ENCODE peak calls at places on chromosomes 16 and 17, in seven cellular contexts. E, L, C, M, T, S and N are unnamed samples.

GRCh38 chr17:6105608-6106007 is 35.4 kb downstream of the WSCD1 start:
- DNase-seq in M (no peak), S (no peak), L (no peak), C (no peak), E (no peak), T (no peak), N (no peak)

GRCh38 chr17:31739300-31739699 is 119.7 kb downstream of the COPRS start:
- DNase-seq in M (no peak), E (peak; percentile 85), S (no peak), C (no peak), L (no peak), T (peak; percentile 59), N (no peak)

GRCh38 chr17:75504347-75505151 is 10.8 kb downstream of the CASKIN2 start:
- DNase-seq in T (no peak), M (peak; percentile 86), C (no peak), S (no peak), E (peak; percentile 38), L (peak; percentile 64), N (no peak)

GRCh38 chr17:50785942-50786570 is 18.7 kb upstream of the ANKRD40CL start:
- DNase-seq in C (peak; percentile 56), T (peak; percentile 66), E (peak; percentile 81), L (no peak), S (no peak), M (no peak), N (no peak)

GRCh38 chr17:19021622-19022083 is 17.1 kb upstream of the FAM83G start:
- DNase-seq in M (no peak), C (no peak), E (no peak), S (no peak), T (no peak), L (peak; percentile 55), N (no peak)

GRCh38 chr17:6279659-6280058 is 155.3 kb downstream of the AIPL1 start:
- DNase-seq in L (no peak), E (no peak), S (no peak), T (no peak), M (no peak), C (no peak), N (peak; percentile 15)

GRCh38 chr16:49287572-49287971 is 5.9 kb upstream of the CBLN1 start:
- DNase-seq in T (no peak), S (no peak), E (no peak), L (no peak), M (no peak), C (no peak), N (no peak)

GRCh38 chr16:48912360-48912759 is 302.4 kb upstream of the N4BP1 start:
- DNase-seq in S (no peak), T (no peak), M (no peak), L (no peak), C (no peak), E (no peak), N (no peak)

GRCh38 chr17:77535435-77535834 is 394.7 kb downstream of the SEC14L1 start:
- DNase-seq in M (no peak), S (no peak), E (no peak), C (no peak), T (no peak), L (no peak), N (no peak)

GRCh38 chr16:886084-886543 is 84.7 kb downstream of the LMF1 start:
- DNase-seq in E (no peak), L (peak; percentile 60), M (peak; percentile 57), T (no peak), S (no peak), C (no peak), N (no peak)

GRCh38 chr16:46808997-46809396 is 22.0 kb downstream of the C16orf87 start:
- DNase-seq in L (no peak), C (no peak), T (no peak), M (no peak), S (no peak), E (no peak), N (no peak)

GRCh38 chr17:34706029-34706428 is 126.6 kb downstream of the TMEM132E start:
- DNase-seq in L (no peak), C (no peak), M (no peak), T (no peak), E (peak; percentile 32), S (no peak), N (peak; percentile 46)

GRCh38 chr17:1673041-1673790 is 11.5 kb downstream of the PRPF8 start:
- DNase-seq in C (no peak), M (no peak), E (no peak), S (no peak), L (no peak), T (no peak), N (no peak)

GRCh38 chr17:47732399-47733046 is 513 bp upstream of the TBX21 start:
- DNase-seq in E (no peak), M (peak; percentile 46), L (no peak), T (no peak), C (no peak), S (no peak), N (no peak)

GRCh38 chr16:1597154-1597553 is 14.7 kb downstream of the IFT140 start:
- DNase-seq in L (no peak), C (no peak), E (no peak), T (no peak), M (no peak), S (no peak), N (no peak)

GRCh38 chr17:67700720-67701119 is 17.0 kb upstream of the NOL11 start:
- DNase-seq in S (no peak), L (no peak), M (no peak), C (no peak), T (no peak), E (no peak), N (no peak)

GRCh38 chr16:83925957-83926725 is 26.9 kb upstream of the OSGIN1 start:
- DNase-seq in L (peak; percentile 54), M (peak; percentile 32), T (no peak), C (no peak), E (no peak), S (no peak), N (no peak)

GRCh38 chr17:66488874-66489273 is 186.5 kb downstream of the PRKCA start:
- DNase-seq in C (no peak), M (no peak), E (no peak), L (no peak), S (no peak), T (no peak), N (no peak)

GRCh38 chr16:48014349-48015135 is 141.3 kb downstream of the ABCC12 start:
- DNase-seq in L (no peak), S (no peak), E (no peak), C (no peak), T (peak; percentile 20), M (no peak), N (no peak)

GRCh38 chr16:2424061-2425007 is 4.9 kb upstream of the CCNF start:
- DNase-seq in M (no peak), T (no peak), S (no peak), C (no peak), E (no peak), L (no peak), N (no peak)

GRCh38 chr17:16301963-16302855 is 51.1 kb downstream of the CENPV start:
- DNase-seq in M (no peak), C (no peak), L (no peak), S (no peak), T (no peak), E (peak; percentile 43), N (no peak)

GRCh38 chr16:30619643-30620042 is 9.5 kb upstream of the ZNF689 start:
- DNase-seq in L (no peak), C (no peak), E (peak; percentile 11), M (no peak), S (no peak), T (no peak), N (no peak)

GRCh38 chr16:30619207-30619606 is 9.0 kb upstream of the ZNF689 start:
- DNase-seq in T (no peak), M (no peak), E (peak; percentile 85), L (no peak), S (no peak), C (no peak), N (no peak)

GRCh38 chr16:30609928-30610839 is at the start of gene ZNF689:
- DNase-seq in L (peak; percentile 95), M (peak; percentile 96), S (peak; percentile 96), T (peak; percentile 92), C (peak; percentile 93), E (peak; percentile 98), N (peak; percentile 96)

GRCh38 chr16:30615358-30616076 is 5.3 kb upstream of the ZNF689 start:
- DNase-seq in M (peak; percentile 71), C (no peak), T (no peak), E (peak; percentile 62), S (peak; percentile 64), L (peak; percentile 75), N (peak; percentile 36)
- TF ChIP-seq CTCF in M (peak; percentile 59), C (no peak), T (peak; percentile 43), E (peak; percentile 29), S (peak; percentile 36), L (peak; percentile 48), N (peak; percentile 58)

DNA sequence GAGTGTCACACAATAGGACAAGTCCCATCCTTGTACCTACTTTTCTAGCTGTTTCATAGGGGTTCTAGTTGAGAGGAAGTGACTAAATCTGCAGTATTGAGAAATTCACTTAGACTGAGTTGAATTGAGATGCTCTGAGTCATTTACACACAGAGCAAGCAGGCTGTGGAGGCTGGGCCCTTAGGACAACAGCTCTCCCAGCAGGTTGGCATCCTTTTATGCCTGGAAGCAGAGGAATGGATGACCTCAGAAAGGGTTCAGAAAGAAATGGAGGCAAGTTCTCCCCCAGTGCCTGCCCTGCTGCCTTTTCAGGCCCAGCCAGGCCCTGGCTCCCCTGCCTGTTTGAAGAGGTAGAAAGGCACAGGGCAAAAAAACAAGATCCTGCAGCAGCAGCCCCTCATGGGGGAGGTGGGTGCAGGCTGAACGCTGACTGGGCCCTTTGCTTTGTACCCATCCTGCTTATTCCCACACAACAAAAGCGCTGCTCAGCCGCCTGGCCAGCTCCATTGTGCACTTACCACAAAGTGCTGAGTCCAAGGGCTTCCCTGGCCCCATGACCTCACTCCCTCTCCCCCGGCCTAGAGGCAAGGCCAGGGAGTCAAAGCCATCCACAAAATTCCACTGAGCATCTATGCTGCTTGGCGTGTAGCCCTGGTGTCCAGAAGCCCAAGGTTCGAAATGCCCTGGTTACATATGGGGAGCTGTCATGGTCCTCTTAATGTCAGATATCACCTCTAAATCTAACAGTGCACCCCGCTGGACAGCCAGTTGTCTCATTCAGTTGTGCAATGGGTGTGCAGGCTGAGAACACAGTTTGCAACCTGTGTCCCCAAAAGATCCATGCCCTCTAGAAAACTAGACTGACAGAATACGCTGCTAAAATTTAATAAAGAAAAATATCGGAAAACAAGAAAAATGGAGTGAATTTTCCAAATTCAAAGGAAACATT is 5.4 kb upstream of the CRYBA1 start:
- DNase-seq in L (no peak), C (no peak), E (peak; percentile 97), S (no peak), M (peak; percentile 39), T (peak; percentile 86), N (no peak)
- TF ChIP-seq CTCF in L (no peak), C (no peak), E (no peak), S (no peak), M (peak; percentile 26), T (peak; percentile 8), N (no peak)

GRCh38 chr16:54937673-54938350 is 7.1 kb downstream of the IRX5 start:
- DNase-seq in E (peak; percentile 13), S (no peak), T (no peak), M (no peak), L (no peak), C (no peak), N (no peak)
- TF ChIP-seq CTCF in E (no peak), S (no peak), T (no peak), M (no peak), L (no peak), C (no peak), N (peak; percentile 4)

DNA sequence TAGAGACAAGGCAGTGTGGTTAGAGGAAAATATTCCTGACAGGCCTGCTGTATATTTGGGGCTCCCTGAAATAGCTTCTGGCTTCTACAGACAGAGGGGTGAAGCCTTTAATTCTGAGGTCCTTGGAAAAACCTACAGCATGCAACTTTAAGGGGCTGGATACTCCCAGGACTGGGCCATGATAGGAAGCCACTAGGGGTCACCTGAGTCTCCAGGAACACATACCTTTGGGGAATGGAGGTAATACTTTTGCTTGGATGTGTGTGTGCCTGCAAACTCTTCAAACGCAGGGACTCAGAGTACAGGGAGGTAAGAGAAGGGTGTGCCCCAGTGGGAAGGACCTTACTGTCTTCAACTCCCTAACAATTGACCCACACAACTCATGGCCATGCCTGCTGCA is 4.1 kb downstream of the ASIC2 start:
- DNase-seq in T (no peak), S (no peak), M (no peak), L (no peak), E (no peak), C (no peak), N (no peak)
- TF ChIP-seq CTCF in T (no peak), S (no peak), M (no peak), L (no peak), E (no peak), C (no peak), N (peak; percentile 36)